ENCODE peak calls at places on chromosomes 16 and 17, in ten cellular contexts. D, N, B, J, T, Y, P, X, U and M are unnamed samples.

GRCh38 chr16:81810361-81810760 is 31.3 kb downstream of the PLCG2 start:
- DNase-seq in D (no peak), N (no peak), B (no peak), J (no peak), T (no peak), Y (no peak), P (no peak), X (no peak), U (no peak), M (no peak)

GRCh38 chr16:5383737-5384136 is 286.1 kb upstream of the EEF2KMT start:
- DNase-seq in D (no peak), N (no peak), B (no peak), J (no peak), T (no peak), Y (no peak), P (no peak), X (no peak), U (no peak), M (no peak)

GRCh38 chr16:46732561-46732960 is 15.6 kb downstream of the MYLK3 start:
- DNase-seq in D (no peak), N (no peak), B (no peak), J (no peak), T (no peak), Y (no peak), P (no peak), X (no peak), U (no peak), M (no peak)

GRCh38 chr17:4229627-4230026 is 34.2 kb downstream of the ANKFY1 start:
- DNase-seq in D (no peak), N (no peak), B (peak), J (no peak), T (peak), Y (no peak), P (no peak), X (peak), U (peak), M (no peak)

GRCh38 chr16:85392756-85393673 is 220.1 kb upstream of the GSE1 start:
- DNase-seq in D (no peak), N (no peak), B (no peak), J (no peak), T (no peak), Y (no peak), P (no peak), X (no peak), U (no peak), M (no peak)

GRCh38 chr17:83171661-83172060 is 92.3 kb downstream of the METRNL start:
- DNase-seq in D (no peak), N (no peak), B (no peak), J (no peak), T (no peak), Y (no peak), P (no peak), X (no peak), U (no peak), M (no peak)

GRCh38 chr17:69551212-69552010 is 136.9 kb downstream of the MAP2K6 start:
- DNase-seq in D (no peak), N (no peak), B (no peak), J (no peak), T (no peak), Y (no peak), P (no peak), X (peak), U (no peak), M (no peak)

GRCh38 chr17:27496005-27496404 is 39.8 kb downstream of the KSR1 start:
- DNase-seq in D (no peak), N (no peak), B (no peak), J (no peak), T (no peak), Y (no peak), P (no peak), X (no peak), U (no peak), M (no peak)

GRCh38 chr17:43171761-43172487 is 910 bp downstream of the NBR1 start:
- DNase-seq in D (peak), N (no peak), B (peak), J (peak), T (peak), Y (no peak), P (no peak), X (peak), U (peak), M (no peak)

GRCh38 chr16:71421911-71422310 is 19.9 kb downstream of the TLE7 start:
- DNase-seq in D (peak), N (no peak), B (no peak), J (no peak), T (no peak), Y (no peak), P (peak), X (peak), U (no peak), M (no peak)

GRCh38 chr17:74201250-74201649 is 2.2 kb upstream of the RPL38 start:
- DNase-seq in D (no peak), N (peak), B (no peak), J (peak), T (no peak), Y (no peak), P (no peak), X (peak), U (no peak), M (peak)

GRCh38 chr16:69217433-69217832 is 30.5 kb downstream of the SNTB2 start:
- DNase-seq in D (peak), N (no peak), B (peak), J (no peak), T (peak), Y (no peak), P (no peak), X (peak), U (peak), M (no peak)

GRCh38 chr16:53891409-53892139 is 187.6 kb downstream of the FTO start:
- DNase-seq in D (no peak), N (no peak), B (no peak), J (no peak), T (no peak), Y (no peak), P (no peak), X (no peak), U (no peak), M (no peak)

GRCh38 chr17:29080323-29080722 is 37.4 kb downstream of the PIPOX start:
- DNase-seq in D (no peak), N (no peak), B (no peak), J (no peak), T (no peak), Y (no peak), P (no peak), X (no peak), U (no peak), M (no peak)

GRCh38 chr16:47578573-47578972 is 117.4 kb downstream of the PHKB start:
- DNase-seq in D (no peak), N (no peak), B (no peak), J (no peak), T (no peak), Y (no peak), P (no peak), X (peak), U (no peak), M (no peak)

GRCh38 chr16:57149391-57149790 is 36.4 kb downstream of the PSME3IP1 start:
- DNase-seq in D (no peak), N (no peak), B (no peak), J (no peak), T (no peak), Y (no peak), P (no peak), X (no peak), U (no peak), M (no peak)

GRCh38 chr16:87501117-87501516 is 8.3 kb upstream of the ZCCHC14 start:
- DNase-seq in D (no peak), N (no peak), B (no peak), J (no peak), T (no peak), Y (no peak), P (no peak), X (no peak), U (no peak), M (no peak)